ENCODE peak calls at places on chromosomes 7 and 10, in seven cellular contexts. E, N, U, Y, P, K and L are unnamed samples.

GRCh38 chr7:44060948-44061644 is 4.3 kb downstream of the PGAM2 start:
- DNase-seq in N (no peak), E (no peak), Y (no peak), U (no peak), P (peak; percentile 5), K (no peak), L (no peak)

GRCh38 chr7:1210321-1210978 is 22.2 kb upstream of the UNCX start:
- DNase-seq in Y (no peak), U (no peak), K (no peak), P (no peak), N (no peak), E (no peak), L (no peak)

GRCh38 chr10:88117227-88117626 is 253.8 kb downstream of the PTEN start:
- DNase-seq in K (no peak), N (no peak), E (no peak), P (no peak), Y (no peak), U (no peak), L (no peak)

GRCh38 chr10:90745565-90745964 is 112.3 kb downstream of the HTR7 start:
- DNase-seq in K (no peak), Y (no peak), N (no peak), U (no peak), P (no peak), E (no peak), L (no peak)

GRCh38 chr7:87128883-87129282 is 23.4 kb upstream of the DMTF1 start:
- DNase-seq in E (no peak), N (no peak), Y (no peak), P (no peak), K (no peak), U (no peak), L (no peak)

GRCh38 chr7:99839560-99840011 is 11.8 kb downstream of the CYP3A43 start:
- DNase-seq in K (no peak), N (no peak), Y (no peak), P (peak; percentile 40), E (no peak), U (no peak), L (no peak)

GRCh38 chr10:126080303-126080825 is 184.0 kb downstream of the FANK1 start:
- DNase-seq in E (no peak), Y (peak; percentile 16), N (no peak), U (no peak), P (no peak), K (no peak), L (no peak)

GRCh38 chr10:19713800-19714525 is 102.3 kb upstream of the PLXDC2 start:
- DNase-seq in E (no peak), Y (no peak), K (no peak), N (no peak), U (no peak), P (no peak), L (no peak)

GRCh38 chr10:31288961-31289360 is 30.1 kb upstream of the ZEB1 start:
- DNase-seq in P (no peak), K (no peak), U (no peak), Y (no peak), N (no peak), E (no peak), L (no peak)

GRCh38 chr7:55432937-55433784 is 68.0 kb downstream of the LANCL2 start:
- DNase-seq in K (peak; percentile 76), E (no peak), U (no peak), Y (peak; percentile 51), P (no peak), N (peak; percentile 53), L (peak; percentile 51)

GRCh38 chr10:61844116-61844515 is 57.4 kb upstream of the ARID5B start:
- DNase-seq in K (no peak), Y (no peak), N (no peak), E (no peak), U (no peak), P (no peak), L (no peak)

GRCh38 chr7:66140924-66141323 is 26.3 kb downstream of the CRCP start:
- DNase-seq in E (peak; percentile 67), Y (peak; percentile 86), U (peak; percentile 14), N (no peak), P (peak; percentile 47), K (no peak), L (no peak)

GRCh38 chr7:129652914-129653313 is 41.4 kb downstream of the NRF1 start:
- DNase-seq in E (no peak), K (no peak), N (no peak), Y (no peak), P (no peak), U (no peak), L (no peak)

GRCh38 chr10:484441-484924 is 205.0 kb downstream of the DIP2C start:
- DNase-seq in E (peak; percentile 37), U (no peak), K (no peak), P (peak; percentile 35), N (no peak), Y (peak; percentile 81), L (no peak)

GRCh38 chr7:41436139-41436538 is 266.8 kb downstream of the INHBA start:
- DNase-seq in P (no peak), U (no peak), E (no peak), Y (no peak), K (no peak), N (no peak), L (no peak)

GRCh38 chr10:77501152-77501845 is 136.3 kb downstream of the KCNMA1 start:
- DNase-seq in N (peak; percentile 72), K (no peak), P (no peak), Y (peak; percentile 92), U (no peak), E (no peak), L (no peak)

GRCh38 chr10:11243425-11244222 is 226.0 kb downstream of the CELF2 start:
- DNase-seq in P (no peak), E (no peak), U (no peak), Y (peak; percentile 20), N (no peak), K (no peak), L (no peak)

GRCh38 chr7:77415822-77416620 is at the start of gene GSAP:
- DNase-seq in P (peak; percentile 81), K (peak; percentile 84), U (peak; percentile 15), Y (no peak), E (peak; percentile 75), N (peak; percentile 65), L (peak; percentile 67)

GRCh38 chr10:68428396-68428795 is 21.3 kb upstream of the RUFY2 start:
- DNase-seq in N (no peak), P (no peak), Y (no peak), E (no peak), U (no peak), K (no peak), L (no peak)

GRCh38 chr10:70481831-70482530 is 3.4 kb downstream of the PALD1 start:
- DNase-seq in P (no peak), N (no peak), K (no peak), U (no peak), E (peak; percentile 42), Y (no peak), L (no peak)

GRCh38 chr7:112213735-112214134 is 7.2 kb downstream of the ZNF277 start:
- DNase-seq in E (no peak), K (no peak), Y (no peak), U (no peak), N (no peak), P (no peak), L (no peak)

DNA sequence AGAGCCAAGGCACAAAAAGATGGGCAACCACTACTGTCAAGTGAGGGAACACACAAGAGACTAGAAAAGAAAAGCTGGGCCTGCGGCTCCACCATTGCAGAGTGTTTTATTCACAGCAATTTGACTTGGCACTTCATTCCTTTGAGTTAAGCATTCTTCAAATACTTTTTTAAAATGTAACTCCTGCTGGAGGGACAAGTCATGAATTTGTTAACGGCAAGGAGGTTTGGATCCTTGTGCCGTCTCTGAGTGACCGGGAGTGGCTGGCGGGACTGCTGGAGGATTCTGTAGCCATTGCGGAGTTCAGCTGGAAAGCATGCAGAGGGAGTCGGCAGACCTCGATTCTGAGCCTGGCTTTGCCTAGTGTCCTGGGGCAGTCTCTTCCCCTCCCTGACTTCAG is 9.8 kb downstream of the HSPA12A start:
- DNase-seq in U (no peak), K (no peak), E (no peak), N (no peak), P (no peak), Y (no peak), L (no peak)
- TF ChIP-seq CTCF in U (no peak), K (no peak), E (no peak), N (no peak), P (no peak), Y (no peak), L (no peak)

DNA sequence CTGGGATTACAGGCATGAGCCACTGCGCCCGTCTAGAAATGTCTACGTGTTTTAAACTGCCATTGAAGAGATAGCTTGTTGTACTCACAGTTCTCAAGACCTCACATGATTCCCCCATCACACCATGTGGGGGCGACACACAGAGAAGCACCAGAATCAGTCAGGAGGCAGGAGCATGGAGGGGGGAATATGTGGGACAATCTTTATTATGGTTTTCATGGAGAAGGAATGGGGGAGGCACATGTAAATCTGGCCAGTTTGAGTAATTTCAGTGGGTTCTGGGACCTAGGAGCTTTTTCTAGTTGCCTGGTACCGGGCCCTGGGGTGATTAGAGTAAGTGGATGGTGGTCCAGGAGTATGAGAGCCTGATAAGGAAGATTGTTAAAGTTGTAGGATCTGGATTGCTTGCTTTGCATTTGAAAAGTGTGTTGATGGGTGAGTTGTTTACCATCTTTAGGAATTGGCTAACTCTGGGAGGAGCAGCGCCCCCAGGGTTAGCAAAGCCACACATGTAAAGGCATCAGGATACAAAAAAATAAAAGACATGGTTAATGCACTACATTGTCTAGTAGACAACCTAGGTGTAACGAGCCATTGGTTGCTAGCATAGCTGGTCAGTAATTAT is 85.4 kb upstream of the SLC13A1 start:
- DNase-seq in Y (no peak), K (no peak), E (no peak), U (no peak), P (no peak), N (no peak), L (no peak)
- TF ChIP-seq CTCF in Y (no peak), K (no peak), E (no peak), U (no peak), P (no peak), N (no peak), L (no peak)

GRCh38 chr10:96556003-96556402 is 30.8 kb downstream of the TM9SF3 start:
- DNase-seq in U (no peak), P (no peak), Y (peak; percentile 9), E (no peak), N (no peak), K (no peak), L (no peak)
- TF ChIP-seq CTCF in U (peak; percentile 64), P (no peak), Y (peak; percentile 54), E (no peak), N (peak; percentile 43), K (peak; percentile 42), L (no peak)

DNA sequence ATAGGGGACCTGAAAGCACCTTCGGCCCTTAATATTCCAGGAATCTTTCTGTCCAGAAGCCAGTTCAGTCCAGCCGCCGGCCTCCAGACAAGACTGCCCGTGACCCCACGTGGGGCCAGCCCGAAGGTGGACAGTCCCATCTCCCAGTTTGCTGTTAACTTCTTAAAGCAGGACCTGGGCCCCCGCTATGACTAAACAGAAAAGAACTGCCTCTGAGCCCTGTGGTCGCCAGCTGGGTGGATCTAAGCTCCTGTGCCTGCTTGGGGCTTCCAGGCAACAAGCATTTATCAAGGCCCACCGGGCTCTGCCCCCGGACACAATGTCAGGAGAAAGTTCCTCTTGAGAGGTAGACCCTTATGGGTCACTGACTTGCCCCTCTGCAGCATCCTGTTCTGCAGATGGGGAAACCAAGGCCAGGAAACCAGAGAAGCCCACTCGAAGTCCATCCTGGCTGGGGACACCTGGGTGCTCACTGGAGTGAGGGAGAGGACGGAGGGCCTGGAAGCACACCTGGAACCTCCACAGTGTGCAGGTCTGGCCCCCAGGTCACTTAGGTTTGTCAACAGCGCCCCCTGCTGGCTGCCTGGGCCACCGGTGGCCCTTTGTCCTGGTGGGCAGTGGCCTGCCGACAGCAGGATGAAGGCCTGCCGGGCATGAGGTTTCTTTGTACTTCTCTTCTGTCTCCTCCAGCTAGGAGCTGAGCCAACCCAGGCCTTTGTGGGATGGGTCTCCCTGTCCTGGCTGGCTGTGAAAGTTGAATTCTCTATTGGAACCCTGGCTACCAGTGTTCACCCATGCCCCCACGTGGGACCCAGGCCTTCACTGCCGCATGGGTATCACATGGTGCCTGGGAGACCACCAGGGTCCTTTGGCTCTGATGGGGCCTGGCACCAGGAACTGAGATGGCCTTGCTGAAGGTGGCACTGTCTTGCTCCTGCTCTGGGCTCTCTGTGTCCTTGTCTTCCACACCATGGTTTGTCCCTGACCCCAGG is 128.0 kb downstream of the ZMIZ1 start:
- DNase-seq in Y (no peak), E (peak; percentile 82), P (peak; percentile 82), U (peak; percentile 85), N (peak; percentile 82), K (peak; percentile 83), L (peak; percentile 94)
- TF ChIP-seq CTCF in Y (peak; percentile 88), E (peak; percentile 78), P (peak; percentile 97), U (peak; percentile 94), N (peak; percentile 90), K (peak; percentile 96), L (peak; percentile 98)